ENCODE peak calls at places on chromosomes 4 and X, in seven cellular contexts. O, T, H, E, J, P and B are unnamed samples. For H3K27me3, the result is how much of the 10 kb centered on the place peaks cover.

GRCh38 chr4:114263233-114263632 is 283.8 kb upstream of the ARSJ start:
- DNase-seq in P (no peak), O (no peak), H (peak), J (no peak), E (no peak), T (no peak), B (peak)

GRCh38 chr4:1315838-1316536 is 26.3 kb downstream of the MAEA start:
- DNase-seq in H (no peak), E (no peak), J (no peak), T (no peak), O (no peak), P (no peak), B (no peak)

GRCh38 chr4:186669159-186669720 is 54.4 kb downstream of the FAT1 start:
- DNase-seq in H (peak), O (no peak), T (peak), P (peak), E (peak), J (peak), B (peak)

GRCh38 chrX:147217334-147217733 is 402.8 kb upstream of the CXorf51A start:
- DNase-seq in J (no peak), E (no peak), H (no peak), O (no peak), T (no peak), P (no peak), B (no peak)

GRCh38 chrX:150990910-150991309 is 7.8 kb downstream of the HMGB3 start:
- DNase-seq in T (peak), E (no peak), H (no peak), J (no peak), P (peak), O (no peak), B (no peak)

GRCh38 chr4:44869985-44870384 is 143.6 kb upstream of the GNPDA2 start:
- DNase-seq in H (no peak), P (no peak), E (no peak), T (no peak), J (no peak), O (no peak), B (no peak)

GRCh38 chr4:77881460-77882295 is 19.0 kb downstream of the MRPL1 start:
- DNase-seq in T (peak), E (no peak), H (peak), P (no peak), O (no peak), J (no peak), B (peak)

GRCh38 chr4:76716658-76717057 is 181.3 kb downstream of the SOWAHB start:
- DNase-seq in P (no peak), T (no peak), O (no peak), J (no peak), E (no peak), H (no peak), B (no peak)

GRCh38 chr4:7199771-7200441 is 7.6 kb downstream of the SORCS2 start:
- DNase-seq in E (peak), O (no peak), J (no peak), P (no peak), H (no peak), T (no peak), B (no peak)

GRCh38 chrX:82589410-82589809 is 918.7 kb upstream of the POU3F4 start:
- DNase-seq in H (peak), J (no peak), T (no peak), E (no peak), O (no peak), P (no peak), B (no peak)

GRCh38 chr4:172202480-172203076 is 389.4 kb downstream of the GALNTL6 start:
- DNase-seq in J (no peak), E (no peak), T (peak), P (peak), H (peak), O (peak), B (peak)

GRCh38 chr4:23986270-23986669 is 96.4 kb upstream of the PPARGC1A start:
- DNase-seq in O (no peak), J (no peak), P (no peak), T (no peak), E (no peak), H (no peak), B (no peak)

GRCh38 chr4:112532267-112532666 is 16.3 kb upstream of the NEUROG2 start:
- DNase-seq in E (no peak), O (no peak), H (no peak), P (no peak), J (no peak), T (no peak), B (peak)

GRCh38 chrX:34332336-34332735 is 200.2 kb upstream of the FAM47A start:
- DNase-seq in E (no peak), H (no peak), J (no peak), P (no peak), O (no peak), T (peak), B (no peak)

GRCh38 chrX:12245650-12246645 is 107.7 kb downstream of the FRMPD4 start:
- DNase-seq in J (no peak), P (no peak), O (no peak), H (peak), E (no peak), T (peak), B (peak)

GRCh38 chrX:151825927-151826471 is 86.7 kb upstream of the MAGEA4 start:
- DNase-seq in J (no peak), H (peak), T (peak), E (no peak), P (peak), O (no peak), B (peak)

GRCh38 chr4:143514432-143514831 is 930 bp downstream of the SMARCA5 start:
- DNase-seq in P (peak), T (peak), O (peak), H (peak), E (peak), J (peak), B (peak)

GRCh38 chr4:24857996-24858395 is 54.8 kb downstream of the CCDC149 start:
- DNase-seq in T (no peak), P (no peak), O (no peak), H (peak), J (no peak), E (no peak), B (peak)

GRCh38 chr4:153947124-153947523 is 158.2 kb upstream of the SFRP2 start:
- DNase-seq in J (no peak), E (no peak), O (no peak), H (no peak), T (peak), P (no peak), B (no peak)

GRCh38 chr4:163681208-163681821 is 186.8 kb downstream of the TMA16 start:
- DNase-seq in J (no peak), E (no peak), P (peak), H (peak), T (peak), O (peak), B (peak)

GRCh38 chr4:67030636-67031035 is 514.7 kb downstream of the CENPC start:
- DNase-seq in T (no peak), O (no peak), J (no peak), E (no peak), H (peak), P (no peak), B (no peak)

GRCh38 chr4:10532155-10532554 is 74.9 kb upstream of the ZNF518B start:
- DNase-seq in T (no peak), E (no peak), J (no peak), P (no peak), H (no peak), O (no peak), B (no peak)

GRCh38 chr4:6338175-6338950 is 68.7 kb downstream of the WFS1 start:
- DNase-seq in H (no peak), E (no peak), O (no peak), J (no peak), T (no peak), P (no peak), B (no peak)

GRCh38 chr4:110618091-110619000 is 4.5 kb downstream of the PITX2 start:
- DNase-seq in O (peak), H (peak), P (no peak), E (peak), J (peak), T (peak), B (no peak)
- H3K27me3 ChIP-seq in O (under half), H (half or more), P (half or more), E (half or more), J (half or more), T (under half), B (half or more)

GRCh38 chrX:42714981-42715688 is 62.8 kb downstream of the PPP1R2C start:
- DNase-seq in H (no peak), O (peak), P (peak), J (peak), T (peak), E (peak), B (no peak)

GRCh38 chrX:42720209-42720608 is 57.8 kb downstream of the PPP1R2C start:
- DNase-seq in J (no peak), H (no peak), O (no peak), P (no peak), E (no peak), T (no peak), B (no peak)

GRCh38 chrX:42710452-42710851 is 67.5 kb downstream of the PPP1R2C start:
- DNase-seq in J (no peak), P (no peak), O (no peak), E (no peak), T (no peak), H (no peak), B (no peak)

GRCh38 chrX:42715689-42716022 is 62.3 kb downstream of the PPP1R2C start:
- DNase-seq in P (no peak), T (no peak), J (no peak), E (no peak), O (peak), H (no peak), B (no peak)
- H2BK5ac ChIP-seq in P (no peak), T (no peak), J (no peak), E (no peak), O (no peak), H (no peak), B (no peak)

DNA sequence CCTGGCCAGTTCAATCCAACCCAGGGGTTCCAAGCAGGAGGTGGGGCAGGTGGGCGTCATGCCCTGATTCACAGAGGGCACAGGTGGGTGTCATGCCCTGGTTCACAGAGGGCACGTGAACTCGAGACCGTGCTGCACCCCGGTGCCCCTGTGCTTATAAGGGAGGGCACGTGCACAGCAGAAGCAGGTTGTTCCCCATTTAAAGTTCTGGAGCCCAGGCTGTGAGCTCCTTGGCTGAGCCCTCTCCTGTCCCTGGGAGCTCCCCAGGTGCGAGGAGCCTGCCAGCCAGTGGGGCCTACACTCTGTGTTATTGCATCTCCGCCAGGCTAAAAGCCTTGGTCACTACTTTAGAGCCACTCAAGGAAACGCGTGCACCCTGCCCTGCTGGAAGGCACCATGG is 3.2 kb upstream of the CPZ start:
- DNase-seq in P (no peak), E (no peak), T (no peak), J (no peak), H (no peak), O (no peak), B (no peak)
- H3K27me3 ChIP-seq in P (under half), E (under half), T (under half), J (under half), H (half or more), O (under half), B (half or more)

DNA sequence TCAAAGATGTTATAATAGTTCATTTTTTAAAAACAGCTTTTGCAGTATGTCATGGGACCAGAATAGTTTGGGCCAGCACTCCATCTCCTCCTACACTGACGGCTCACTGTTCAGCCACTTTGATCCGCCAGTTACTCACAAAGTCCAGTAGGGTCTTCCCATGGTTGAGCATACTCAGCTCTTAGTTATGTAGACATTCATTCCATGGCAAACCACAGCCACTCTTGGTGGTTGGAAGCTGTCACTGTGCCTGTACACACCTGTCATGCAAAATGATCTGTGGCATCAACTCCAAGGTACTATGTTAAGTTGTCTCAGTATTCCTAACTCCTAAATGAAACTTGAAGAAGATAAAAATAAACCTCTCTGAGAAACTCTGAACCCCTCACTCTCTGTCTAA is 127.2 kb downstream of the NR3C2 start:
- DNase-seq in T (no peak), E (no peak), J (no peak), O (no peak), H (peak), P (no peak), B (peak)
- H2BK5ac ChIP-seq in T (no peak), E (no peak), J (no peak), O (no peak), H (no peak), P (no peak), B (no peak)